ENCODE peak calls at places on chromosome 14, in ten cellular contexts. D, O, L, K, P, C, X, I, T and R are unnamed samples.
A peak's percentile ranks its signal among the peaks of the same experiment; 100 is the strongest.

GRCh38 chr14:67503331-67503730 is 14.8 kb upstream of the TMEM229B start:
- DNase-seq in D (no peak), T (no peak), C (no peak), I (no peak), K (no peak), O (no peak), L (no peak), X (no peak), P (no peak), R (no peak)

GRCh38 chr14:94771906-94772468 is 2.1 kb upstream of the GSC start:
- DNase-seq in I (no peak), C (no peak), O (no peak), D (no peak), T (no peak), L (no peak), P (no peak), X (no peak), K (no peak), R (no peak)

GRCh38 chr14:28666961-28667360 is 99.6 kb upstream of the FOXG1 start:
- DNase-seq in I (peak; percentile 30), T (no peak), L (no peak), D (no peak), O (no peak), C (no peak), X (no peak), K (no peak), P (no peak), R (no peak)

GRCh38 chr14:70378687-70379086 is 19.2 kb upstream of the COX16 start:
- DNase-seq in T (no peak), X (no peak), K (no peak), O (no peak), L (no peak), P (no peak), I (no peak), C (no peak), D (no peak), R (no peak)

GRCh38 chr14:84323963-84324362 is 1206.0 kb upstream of the FLRT2 start:
- DNase-seq in P (no peak), I (peak; percentile 2), X (no peak), L (no peak), T (no peak), C (no peak), O (no peak), K (no peak), D (no peak), R (no peak)

GRCh38 chr14:61472025-61472672 is 150.8 kb downstream of the PRKCH start:
- DNase-seq in T (no peak), I (peak; percentile 98), P (no peak), O (peak; percentile 77), D (no peak), L (peak; percentile 33), C (no peak), X (no peak), K (peak; percentile 95), R (peak; percentile 50)

GRCh38 chr14:31024577-31025334 is 693 bp upstream of the AP4S1 start:
- DNase-seq in L (no peak), C (no peak), I (peak; percentile 63), O (no peak), T (no peak), P (no peak), K (peak; percentile 76), D (no peak), X (no peak), R (no peak)

GRCh38 chr14:105974902-105975301 is 448.5 kb downstream of the TMEM121 start:
- DNase-seq in C (peak; percentile 19), O (no peak), T (no peak), X (no peak), L (peak; percentile 53), P (peak; percentile 36), I (peak; percentile 43), D (no peak), K (no peak), R (peak; percentile 10)

GRCh38 chr14:99320621-99321235 is 48.7 kb upstream of the BCL11B start:
- DNase-seq in C (no peak), O (no peak), I (no peak), K (no peak), T (no peak), X (no peak), D (peak; percentile 77), P (no peak), L (no peak), R (no peak)

GRCh38 chr14:98977451-98977850 is 294.5 kb downstream of the BCL11B start:
- DNase-seq in P (no peak), O (no peak), K (no peak), T (no peak), C (no peak), X (no peak), I (no peak), L (no peak), D (no peak), R (no peak)

GRCh38 chr14:85911044-85911443 is 381.1 kb downstream of the FLRT2 start:
- DNase-seq in D (no peak), X (no peak), O (no peak), I (no peak), P (no peak), C (no peak), K (no peak), T (no peak), L (no peak), R (no peak)

GRCh38 chr14:96056509-96057422 is 17.6 kb downstream of the C14orf132 start:
- DNase-seq in C (no peak), T (no peak), O (no peak), I (no peak), X (no peak), P (no peak), K (no peak), L (no peak), D (no peak), R (peak; percentile 34)

GRCh38 chr14:63174760-63175191 is 29.5 kb upstream of the RHOJ start:
- DNase-seq in T (no peak), X (peak; percentile 46), I (peak; percentile 54), D (no peak), K (peak; percentile 74), P (no peak), L (peak; percentile 58), O (no peak), C (peak; percentile 48), R (no peak)

GRCh38 chr14:73599494-73599893 is 7.8 kb downstream of the ACOT4 start:
- DNase-seq in I (no peak), L (no peak), O (no peak), P (no peak), D (no peak), T (no peak), X (no peak), K (no peak), C (no peak), R (no peak)

GRCh38 chr14:68549057-68549421 is 243.8 kb downstream of the ZFP36L1 start:
- DNase-seq in K (peak; percentile 86), I (peak; percentile 80), X (no peak), C (peak; percentile 25), O (no peak), T (no peak), D (no peak), P (no peak), L (no peak), R (no peak)

GRCh38 chr14:93977790-93978581 is 1.6 kb upstream of the ASB2 start:
- DNase-seq in C (no peak), X (no peak), D (no peak), P (peak; percentile 56), O (no peak), K (no peak), I (no peak), T (no peak), L (no peak), R (peak; percentile 62)

GRCh38 chr14:68792022-68792829 is 641 bp downstream of the ZFP36L1 start:
- DNase-seq in T (no peak), X (no peak), K (peak; percentile 49), I (peak; percentile 28), P (no peak), D (peak; percentile 68), C (peak; percentile 15), L (no peak), O (peak; percentile 54), R (no peak)